ENCODE peak calls at places on chromosomes 16 and 17, in six cellular contexts. One of them, this sample, is unnamed.

GRCh38 chr17:8029121-8029520 is 9.7 kb upstream of the ALOX15B start:
- DNase-seq in CD8-positive, alpha-beta memory T cell: no peak
- DNase-seq in activated naive CD4-positive, alpha-beta T cell: no peak
- DNase-seq in B cell: no peak
- DNase-seq in stimulated activated CD8-positive, alpha-beta memory T cell treated with anti-CD3 and anti-CD28 coated beads, Interleukin-4, amount 100 ng/mL, for 24 hours: no peak
- DNase-seq in mesendoderm: peak
- DNase-seq in this sample: no peak

GRCh38 chr16:68234188-68235104 is 1.5 kb downstream of the ESRP2 start:
- DNase-seq in mesendoderm: peak
- DNase-seq in B cell: no peak
- DNase-seq in stimulated activated CD8-positive, alpha-beta memory T cell treated with anti-CD3 and anti-CD28 coated beads, Interleukin-4, amount 100 ng/mL, for 24 hours: no peak
- DNase-seq in activated naive CD4-positive, alpha-beta T cell: no peak
- DNase-seq in CD8-positive, alpha-beta memory T cell: no peak
- DNase-seq in this sample: no peak

GRCh38 chr16:27817038-27817437 is 246.5 kb downstream of the GSG1L start:
- DNase-seq in activated naive CD4-positive, alpha-beta T cell: no peak
- DNase-seq in B cell: no peak
- DNase-seq in CD8-positive, alpha-beta memory T cell: no peak
- DNase-seq in mesendoderm: no peak
- DNase-seq in stimulated activated CD8-positive, alpha-beta memory T cell treated with anti-CD3 and anti-CD28 coated beads, Interleukin-4, amount 100 ng/mL, for 24 hours: no peak
- DNase-seq in this sample: no peak

GRCh38 chr16:77877712-77878111 is 89.3 kb downstream of the VAT1L start:
- DNase-seq in activated naive CD4-positive, alpha-beta T cell: no peak
- DNase-seq in CD8-positive, alpha-beta memory T cell: no peak
- DNase-seq in stimulated activated CD8-positive, alpha-beta memory T cell treated with anti-CD3 and anti-CD28 coated beads, Interleukin-4, amount 100 ng/mL, for 24 hours: no peak
- DNase-seq in mesendoderm: no peak
- DNase-seq in B cell: no peak
- DNase-seq in this sample: peak

GRCh38 chr17:28327709-28328108 is 7.6 kb downstream of the IFT20 start:
- DNase-seq in stimulated activated CD8-positive, alpha-beta memory T cell treated with anti-CD3 and anti-CD28 coated beads, Interleukin-4, amount 100 ng/mL, for 24 hours: no peak
- DNase-seq in B cell: no peak
- DNase-seq in mesendoderm: no peak
- DNase-seq in activated naive CD4-positive, alpha-beta T cell: no peak
- DNase-seq in CD8-positive, alpha-beta memory T cell: no peak
- DNase-seq in this sample: no peak

GRCh38 chr17:63786961-63787711 is 13.2 kb downstream of the DDX42 start:
- DNase-seq in mesendoderm: peak
- DNase-seq in CD8-positive, alpha-beta memory T cell: no peak
- DNase-seq in activated naive CD4-positive, alpha-beta T cell: no peak
- DNase-seq in B cell: no peak
- DNase-seq in stimulated activated CD8-positive, alpha-beta memory T cell treated with anti-CD3 and anti-CD28 coated beads, Interleukin-4, amount 100 ng/mL, for 24 hours: no peak
- DNase-seq in this sample: no peak

GRCh38 chr16:3511286-3512180 is 10.7 kb downstream of the CLUAP1 start:
- DNase-seq in B cell: no peak
- DNase-seq in stimulated activated CD8-positive, alpha-beta memory T cell treated with anti-CD3 and anti-CD28 coated beads, Interleukin-4, amount 100 ng/mL, for 24 hours: no peak
- DNase-seq in activated naive CD4-positive, alpha-beta T cell: no peak
- DNase-seq in mesendoderm: no peak
- DNase-seq in CD8-positive, alpha-beta memory T cell: no peak
- DNase-seq in this sample: no peak

GRCh38 chr17:50953831-50954601 is 87.9 kb upstream of the TOB1 start:
- DNase-seq in stimulated activated CD8-positive, alpha-beta memory T cell treated with anti-CD3 and anti-CD28 coated beads, Interleukin-4, amount 100 ng/mL, for 24 hours: no peak
- DNase-seq in B cell: no peak
- DNase-seq in mesendoderm: peak
- DNase-seq in CD8-positive, alpha-beta memory T cell: no peak
- DNase-seq in activated naive CD4-positive, alpha-beta T cell: no peak
- DNase-seq in this sample: peak

GRCh38 chr17:31721291-31722025 is 137.6 kb downstream of the COPRS start:
- DNase-seq in stimulated activated CD8-positive, alpha-beta memory T cell treated with anti-CD3 and anti-CD28 coated beads, Interleukin-4, amount 100 ng/mL, for 24 hours: no peak
- DNase-seq in CD8-positive, alpha-beta memory T cell: no peak
- DNase-seq in mesendoderm: no peak
- DNase-seq in B cell: no peak
- DNase-seq in activated naive CD4-positive, alpha-beta T cell: no peak
- DNase-seq in this sample: peak

GRCh38 chr16:4350365-4350786 is 745 bp downstream of the PAM16 start:
- DNase-seq in CD8-positive, alpha-beta memory T cell: no peak
- DNase-seq in B cell: no peak
- DNase-seq in stimulated activated CD8-positive, alpha-beta memory T cell treated with anti-CD3 and anti-CD28 coated beads, Interleukin-4, amount 100 ng/mL, for 24 hours: no peak
- DNase-seq in activated naive CD4-positive, alpha-beta T cell: no peak
- DNase-seq in mesendoderm: no peak
- DNase-seq in this sample: no peak

GRCh38 chr16:3454093-3454492 is 10.6 kb downstream of the NAA60 start:
- DNase-seq in B cell: no peak
- DNase-seq in mesendoderm: peak
- DNase-seq in stimulated activated CD8-positive, alpha-beta memory T cell treated with anti-CD3 and anti-CD28 coated beads, Interleukin-4, amount 100 ng/mL, for 24 hours: no peak
- DNase-seq in CD8-positive, alpha-beta memory T cell: no peak
- DNase-seq in activated naive CD4-positive, alpha-beta T cell: no peak
- DNase-seq in this sample: no peak

GRCh38 chr17:61574542-61575351 is 16.3 kb downstream of the NACA2 start:
- DNase-seq in stimulated activated CD8-positive, alpha-beta memory T cell treated with anti-CD3 and anti-CD28 coated beads, Interleukin-4, amount 100 ng/mL, for 24 hours: no peak
- DNase-seq in B cell: no peak
- DNase-seq in activated naive CD4-positive, alpha-beta T cell: no peak
- DNase-seq in CD8-positive, alpha-beta memory T cell: no peak
- DNase-seq in mesendoderm: peak
- DNase-seq in this sample: no peak

GRCh38 chr17:28675980-28676379 is 14.0 kb downstream of the SUPT6H start:
- DNase-seq in activated naive CD4-positive, alpha-beta T cell: no peak
- DNase-seq in B cell: peak
- DNase-seq in mesendoderm: peak
- DNase-seq in stimulated activated CD8-positive, alpha-beta memory T cell treated with anti-CD3 and anti-CD28 coated beads, Interleukin-4, amount 100 ng/mL, for 24 hours: no peak
- DNase-seq in CD8-positive, alpha-beta memory T cell: no peak
- DNase-seq in this sample: no peak

GRCh38 chr17:37060094-37060493 is 111.3 kb downstream of the AATF start:
- DNase-seq in stimulated activated CD8-positive, alpha-beta memory T cell treated with anti-CD3 and anti-CD28 coated beads, Interleukin-4, amount 100 ng/mL, for 24 hours: no peak
- DNase-seq in activated naive CD4-positive, alpha-beta T cell: no peak
- DNase-seq in B cell: no peak
- DNase-seq in CD8-positive, alpha-beta memory T cell: no peak
- DNase-seq in mesendoderm: no peak
- DNase-seq in this sample: no peak

GRCh38 chr17:55354010-55354409 is 67.6 kb downstream of the MMD start:
- DNase-seq in CD8-positive, alpha-beta memory T cell: no peak
- DNase-seq in B cell: no peak
- DNase-seq in stimulated activated CD8-positive, alpha-beta memory T cell treated with anti-CD3 and anti-CD28 coated beads, Interleukin-4, amount 100 ng/mL, for 24 hours: no peak
- DNase-seq in mesendoderm: no peak
- DNase-seq in activated naive CD4-positive, alpha-beta T cell: no peak
- DNase-seq in this sample: no peak

GRCh38 chr16:71623597-71623996 is 2.4 kb upstream of the MARVELD3 start:
- DNase-seq in activated naive CD4-positive, alpha-beta T cell: no peak
- DNase-seq in B cell: no peak
- DNase-seq in CD8-positive, alpha-beta memory T cell: no peak
- DNase-seq in stimulated activated CD8-positive, alpha-beta memory T cell treated with anti-CD3 and anti-CD28 coated beads, Interleukin-4, amount 100 ng/mL, for 24 hours: no peak
- DNase-seq in mesendoderm: no peak
- DNase-seq in this sample: no peak

GRCh38 chr17:28961391-28961790 is 10.1 kb upstream of the PHF12 start:
- DNase-seq in mesendoderm: no peak
- DNase-seq in activated naive CD4-positive, alpha-beta T cell: no peak
- DNase-seq in CD8-positive, alpha-beta memory T cell: no peak
- DNase-seq in stimulated activated CD8-positive, alpha-beta memory T cell treated with anti-CD3 and anti-CD28 coated beads, Interleukin-4, amount 100 ng/mL, for 24 hours: no peak
- DNase-seq in B cell: no peak
- DNase-seq in this sample: no peak

GRCh38 chr16:14455577-14455976 is 174.5 kb downstream of the PARN start:
- DNase-seq in B cell: no peak
- DNase-seq in mesendoderm: peak
- DNase-seq in stimulated activated CD8-positive, alpha-beta memory T cell treated with anti-CD3 and anti-CD28 coated beads, Interleukin-4, amount 100 ng/mL, for 24 hours: no peak
- DNase-seq in CD8-positive, alpha-beta memory T cell: no peak
- DNase-seq in activated naive CD4-positive, alpha-beta T cell: no peak
- DNase-seq in this sample: peak

GRCh38 chr16:72590179-72590937 is 418.4 kb upstream of the PMFBP1 start:
- DNase-seq in mesendoderm: no peak
- DNase-seq in CD8-positive, alpha-beta memory T cell: no peak
- DNase-seq in activated naive CD4-positive, alpha-beta T cell: no peak
- DNase-seq in B cell: peak
- DNase-seq in stimulated activated CD8-positive, alpha-beta memory T cell treated with anti-CD3 and anti-CD28 coated beads, Interleukin-4, amount 100 ng/mL, for 24 hours: no peak
- DNase-seq in this sample: no peak

GRCh38 chr16:48013476-48013875 is 142.3 kb downstream of the ABCC12 start:
- DNase-seq in activated naive CD4-positive, alpha-beta T cell: no peak
- DNase-seq in stimulated activated CD8-positive, alpha-beta memory T cell treated with anti-CD3 and anti-CD28 coated beads, Interleukin-4, amount 100 ng/mL, for 24 hours: no peak
- DNase-seq in CD8-positive, alpha-beta memory T cell: no peak
- DNase-seq in B cell: no peak
- DNase-seq in mesendoderm: peak
- DNase-seq in this sample: no peak

GRCh38 chr16:4370570-4371480 is 823 bp upstream of the VASN start:
- DNase-seq in mesendoderm: no peak
- DNase-seq in CD8-positive, alpha-beta memory T cell: no peak
- DNase-seq in stimulated activated CD8-positive, alpha-beta memory T cell treated with anti-CD3 and anti-CD28 coated beads, Interleukin-4, amount 100 ng/mL, for 24 hours: no peak
- DNase-seq in B cell: no peak
- DNase-seq in activated naive CD4-positive, alpha-beta T cell: no peak
- DNase-seq in this sample: no peak

GRCh38 chr16:10752843-10753523 is 9.3 kb downstream of the NUBP1 start:
- DNase-seq in activated naive CD4-positive, alpha-beta T cell: no peak
- DNase-seq in CD8-positive, alpha-beta memory T cell: no peak
- DNase-seq in stimulated activated CD8-positive, alpha-beta memory T cell treated with anti-CD3 and anti-CD28 coated beads, Interleukin-4, amount 100 ng/mL, for 24 hours: no peak
- DNase-seq in B cell: peak
- DNase-seq in mesendoderm: no peak
- DNase-seq in this sample: no peak